ENCODE peak calls at places on chromosome 1, in four cellular contexts. F, S, X and J are unnamed samples. For H3K4me1, the result is how much of the 10 kb centered on the place peaks cover.

GRCh38 chr1:171563675-171564074 is 58.4 kb upstream of the MYOCOS start:
- DNase-seq in F (no peak), S (no peak), X (no peak), J (no peak)

GRCh38 chr1:33435096-33435820 is 4.4 kb upstream of the PHC2 start:
- DNase-seq in F (no peak), S (no peak), X (no peak), J (no peak)

GRCh38 chr1:20574686-20575543 is 14.0 kb upstream of the CDA start:
- DNase-seq in F (peak), S (peak), X (no peak), J (peak)

GRCh38 chr1:175287377-175287776 is 94.8 kb upstream of the KIAA0040 start:
- DNase-seq in F (no peak), S (no peak), X (no peak), J (no peak)

GRCh38 chr1:242454262-242455051 is 70.0 kb downstream of the PLD5 start:
- DNase-seq in F (no peak), S (no peak), X (no peak), J (peak)

GRCh38 chr1:181704556-181704955 is 221.2 kb downstream of the CACNA1E start:
- DNase-seq in F (no peak), S (no peak), X (no peak), J (no peak)

GRCh38 chr1:168285419-168285790 is 4.7 kb downstream of the TBX19 start:
- DNase-seq in F (no peak), S (peak), X (peak), J (no peak)

GRCh38 chr1:205226868-205227583 is 720 bp upstream of the TMCC2 start:
- DNase-seq in F (no peak), S (no peak), X (no peak), J (no peak)

GRCh38 chr1:93029317-93029716 is 49.8 kb upstream of the MTF2 start:
- DNase-seq in F (no peak), S (no peak), X (no peak), J (no peak)
- H3K4me1 ChIP-seq in F (under half), S (under half), X (under half), J (under half)

GRCh38 chr1:210374600-210374953 is 45.9 kb downstream of the HHAT start:
- DNase-seq in F (no peak), S (no peak), X (no peak), J (no peak)
- H3K27ac ChIP-seq in F (peak), S (no peak), X (peak), J (no peak)

GRCh38 chr1:93678966-93679480 is 2.6 kb downstream of the BCAR3 start:
- DNase-seq in F (no peak), S (no peak), X (no peak), J (no peak)

GRCh38 chr1:93681549-93682412 is at the start of gene BCAR3:
- DNase-seq in F (peak), S (peak), X (peak), J (peak)

GRCh38 chr1:93680121-93681094 is 1.2 kb downstream of the BCAR3 start:
- DNase-seq in F (peak), S (peak), X (peak), J (peak)

GRCh38 chr1:93679546-93679945 is 2.1 kb downstream of the BCAR3 start:
- DNase-seq in F (no peak), S (no peak), X (no peak), J (no peak)

DNA sequence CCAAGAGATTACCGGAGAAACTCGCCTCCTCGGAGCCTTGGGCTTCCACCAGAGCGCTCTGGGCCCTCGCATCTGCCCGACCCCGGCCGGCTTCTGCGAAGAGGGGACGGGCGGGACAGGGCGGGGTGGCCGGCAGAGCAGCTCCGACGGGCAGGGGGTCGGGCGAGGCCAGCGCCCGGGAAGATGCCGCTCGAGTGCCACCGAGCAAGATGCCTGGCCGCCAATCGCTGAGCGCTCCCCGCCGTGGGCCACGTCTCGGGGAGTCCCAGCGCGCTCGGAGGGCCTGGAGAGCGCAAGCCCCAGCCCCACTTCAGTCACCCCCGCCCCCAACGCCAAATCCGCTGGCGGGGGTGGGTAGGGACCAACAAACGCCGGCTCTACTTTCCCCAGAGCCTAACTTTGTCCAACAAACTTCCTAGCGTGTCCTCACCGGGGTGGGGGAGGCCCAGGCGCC is 515 bp downstream of the BCAR3 start:
- DNase-seq in F (no peak), S (no peak), X (no peak), J (peak)
- H3K4me1 ChIP-seq in F (under half), S (under half), X (half or more), J (under half)

GRCh38 chr1:98110674-98111073 is 189.8 kb upstream of the DPYD start:
- DNase-seq in F (no peak), S (no peak), X (no peak), J (no peak)
- H3K27ac ChIP-seq in F (no peak), S (no peak), X (no peak), J (no peak)

DNA sequence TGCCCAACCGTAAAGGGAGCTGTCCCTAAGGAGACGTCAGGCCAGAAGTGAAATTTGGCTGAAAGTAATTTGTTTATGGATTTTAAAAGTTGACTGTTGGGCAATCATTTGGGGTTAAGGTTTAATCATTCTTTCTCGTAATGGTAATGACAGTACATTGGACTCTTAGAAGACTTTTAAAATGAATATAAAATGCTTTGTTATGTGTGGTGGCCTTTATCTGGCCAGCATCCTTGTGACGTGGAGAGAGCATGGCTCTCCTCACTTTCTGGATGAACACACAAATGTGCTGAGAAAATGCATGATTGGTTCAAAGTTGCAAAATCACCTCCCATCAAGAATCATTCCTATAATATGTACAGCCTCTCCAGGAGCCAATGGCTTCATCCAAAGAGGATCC is 160.2 kb downstream of the DHRS3 start:
- DNase-seq in F (no peak), S (no peak), X (no peak), J (no peak)
- H3K4me1 ChIP-seq in F (half or more), S (half or more), X (half or more), J (half or more)

GRCh38 chr1:198937231-198938031 is 298.6 kb downstream of the PTPRC start:
- DNase-seq in F (peak), S (peak), X (peak), J (peak)
- H3K27ac ChIP-seq in F (peak), S (peak), X (peak), J (peak)

GRCh38 chr1:200779326-200779725 is 40.6 kb downstream of the CAMSAP2 start:
- DNase-seq in F (no peak), S (no peak), X (no peak), J (no peak)
- H3K4me1 ChIP-seq in F (under half), S (under half), X (under half), J (under half)